ENCODE peak calls at places on chromosomes 5 and 9, in five cellular contexts. V, Q, W, A and T are unnamed samples.

GRCh38 chr5:127697894-127698600 is 5.1 kb upstream of the CCDC192 start:
- DNase-seq in V (peak; percentile 54), Q (no peak), A (no peak), W (no peak), T (no peak)

GRCh38 chr5:74934949-74935751 is 69.0 kb upstream of the FAM169A start:
- DNase-seq in Q (no peak), A (peak; percentile 49), V (no peak), W (peak; percentile 95), T (no peak)

GRCh38 chr5:62729662-62730061 is 151.0 kb downstream of the LRRC70 start:
- DNase-seq in A (no peak), Q (no peak), W (no peak), V (no peak), T (no peak)

GRCh38 chr5:139739612-139739974 is 56.0 kb upstream of the PSD2 start:
- DNase-seq in V (no peak), Q (no peak), W (no peak), A (no peak), T (no peak)

GRCh38 chr9:78893758-78894157 is 596.8 kb downstream of the PSAT1 start:
- DNase-seq in A (no peak), W (no peak), Q (no peak), V (no peak), T (no peak)

GRCh38 chr9:121749614-121750013 is 98.2 kb downstream of the DAB2IP start:
- DNase-seq in V (no peak), A (no peak), Q (no peak), W (no peak), T (no peak)

GRCh38 chr9:110880123-110880522 is 158.1 kb downstream of the LPAR1 start:
- DNase-seq in W (no peak), Q (no peak), V (no peak), A (peak; percentile 34), T (no peak)

GRCh38 chr9:86741311-86742215 is 205.7 kb downstream of the GAS1 start:
- DNase-seq in Q (no peak), A (no peak), V (peak; percentile 36), W (no peak), T (no peak)

GRCh38 chr5:174364676-174365075 is 319.2 kb downstream of the NSG2 start:
- DNase-seq in V (no peak), Q (no peak), A (no peak), W (no peak), T (no peak)

GRCh38 chr5:1057841-1058548 is 49.4 kb downstream of the NKD2 start:
- DNase-seq in Q (no peak), W (no peak), A (no peak), V (no peak), T (no peak)

GRCh38 chr5:165714594-165714993 is 2209.2 kb downstream of the MAT2B start:
- DNase-seq in W (no peak), A (no peak), V (no peak), Q (no peak), T (no peak)

GRCh38 chr5:157222506-157223230 is 42.0 kb downstream of the ITK start:
- DNase-seq in A (no peak), V (no peak), Q (no peak), W (no peak), T (no peak)

GRCh38 chr5:180623411-180623834 is 26.0 kb downstream of the FLT4 start:
- DNase-seq in A (no peak), V (no peak), W (peak; percentile 23), Q (no peak), T (no peak)
- TF ChIP-seq POLR2AphosphoS5 in A (no peak), V (no peak), W (no peak), Q (no peak), T (no peak)

GRCh38 chr9:130111805-130112204 is 58.1 kb downstream of the GPR107 start:
- DNase-seq in A (no peak), W (no peak), V (no peak), Q (no peak), T (no peak)
- TF ChIP-seq POLR2AphosphoS5 in A (no peak), W (no peak), V (no peak), Q (no peak), T (no peak)

DNA sequence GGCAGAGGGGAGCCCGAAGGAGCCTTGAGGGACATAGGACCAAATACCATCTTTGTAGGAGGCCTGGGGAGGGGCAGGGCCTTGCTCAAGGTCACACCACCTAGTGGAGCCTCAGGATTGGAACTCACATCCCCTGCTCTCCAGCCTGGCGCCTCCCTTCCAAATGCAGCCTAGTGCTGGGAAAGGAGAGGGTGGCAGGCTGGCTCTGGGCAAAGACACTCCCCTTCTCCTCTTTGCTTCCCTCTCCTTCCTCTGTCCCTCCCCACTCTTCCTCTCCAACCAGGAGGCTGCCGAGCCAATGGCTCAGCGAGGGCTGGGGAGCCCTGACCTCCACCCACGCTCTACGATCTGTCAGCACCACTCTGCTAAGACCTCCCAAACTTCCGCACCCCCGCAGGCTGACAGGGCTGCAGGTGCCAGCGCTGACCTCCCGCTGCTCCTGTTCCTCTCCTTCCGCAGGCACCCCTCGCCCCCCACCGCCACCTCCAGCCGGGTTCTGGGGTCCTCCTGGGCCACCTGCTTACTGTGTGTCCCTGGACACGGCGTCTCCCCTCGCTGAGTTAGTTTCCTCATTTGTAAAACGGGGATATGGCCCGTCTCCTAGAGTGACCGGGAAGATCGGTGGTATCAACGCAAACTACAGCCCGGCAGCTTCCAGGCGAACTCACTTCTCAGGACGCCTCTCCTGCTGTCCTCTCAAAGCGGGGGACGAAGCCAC is 52.9 kb downstream of the C9orf50 start:
- DNase-seq in W (peak; percentile 30), A (peak; percentile 66), V (peak; percentile 40), Q (no peak), T (no peak)
- TF ChIP-seq POLR2AphosphoS5 in W (no peak), A (no peak), V (no peak), Q (no peak), T (no peak)

DNA sequence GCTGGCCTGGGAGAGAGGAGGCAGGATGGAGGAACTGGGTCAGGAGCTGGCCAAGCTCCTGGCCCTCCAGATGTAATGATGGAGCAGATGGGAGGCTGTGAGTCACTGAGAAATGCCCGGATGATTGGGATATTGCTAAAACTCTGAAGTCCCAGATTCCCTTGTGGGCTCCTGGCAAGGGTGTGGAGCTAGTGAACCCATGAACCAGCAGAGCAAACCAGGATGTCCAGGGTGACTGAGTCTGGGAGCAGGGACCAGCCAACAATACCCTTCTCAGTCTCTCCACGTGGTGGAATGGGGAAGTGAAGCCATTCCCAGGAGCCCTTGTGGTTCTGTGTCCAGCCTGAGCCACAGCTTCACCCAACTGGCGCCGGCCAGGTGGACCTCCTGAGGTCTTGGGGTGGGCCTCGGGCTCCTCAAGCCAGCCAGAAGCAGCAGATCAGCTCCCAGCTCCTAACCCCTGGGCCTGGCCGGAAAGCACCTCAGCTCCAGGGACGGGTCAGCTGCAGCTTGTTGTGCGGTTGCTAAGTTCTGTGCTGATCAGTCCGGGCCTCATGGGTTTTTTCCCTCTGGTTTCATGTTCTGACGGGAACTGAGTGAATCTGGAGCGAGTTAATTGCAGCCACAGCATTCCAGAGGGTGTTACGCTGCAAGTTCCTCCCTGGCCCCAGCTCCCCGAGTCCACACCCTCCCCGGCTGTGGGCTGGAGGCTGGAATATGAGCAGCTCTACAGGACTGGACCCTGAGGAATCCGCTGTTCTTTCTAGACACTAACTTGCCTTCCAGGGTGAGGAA is 37.6 kb downstream of the DUSP1 start:
- DNase-seq in Q (peak; percentile 96), W (peak; percentile 62), V (peak; percentile 69), A (peak; percentile 34), T (no peak)
- TF ChIP-seq POLR2AphosphoS5 in Q (peak; percentile 86), W (no peak), V (peak; percentile 73), A (no peak), T (no peak)

GRCh38 chr5:159100022-159100927 is 559 bp upstream of the EBF1 start:
- DNase-seq in A (peak; percentile 95), W (peak; percentile 87), Q (peak; percentile 94), V (peak; percentile 79), T (no peak)
- TF ChIP-seq POLR2AphosphoS5 in A (no peak), W (no peak), Q (peak; percentile 79), V (peak; percentile 78), T (peak; percentile 92)

DNA sequence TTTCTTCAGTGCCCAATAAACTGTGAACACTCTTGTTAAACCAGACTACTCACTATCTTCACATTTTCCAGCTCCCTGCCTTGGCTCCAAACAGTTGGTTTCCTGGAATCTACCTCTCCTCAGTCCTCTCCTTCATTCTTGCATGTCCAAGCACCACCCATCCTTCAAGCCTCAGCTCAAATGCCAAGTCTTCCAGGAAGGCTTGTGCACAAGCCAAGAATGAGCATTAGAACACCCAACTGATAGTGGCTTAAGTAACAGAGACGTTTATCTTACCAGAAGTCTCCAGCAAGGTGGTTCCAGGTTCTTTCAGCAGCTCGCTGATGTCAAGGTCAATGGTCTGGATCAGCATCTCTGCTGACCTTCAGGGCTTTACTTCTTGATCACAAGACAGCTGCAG is 60.1 kb downstream of the PTPDC1 start:
- DNase-seq in A (no peak), W (no peak), V (no peak), Q (no peak), T (no peak)
- TF ChIP-seq POLR2AphosphoS5 in A (no peak), W (no peak), V (no peak), Q (no peak), T (no peak)